ENCODE peak calls at places on chromosome 16, in ten cellular contexts. One of them, this sample, is unnamed.

GRCh38 chr16:72956124-72957064 is 91.5 kb downstream of the ZFHX3 start:
- DNase-seq in NCI-H1105 treated with DMSO at 0.1 percent for 48 hours: no peak
- DNase-seq in NCI-H510A treated with DMSO at 0.1 percent for 48 hours: no peak
- DNase-seq in brain microvascular endothelial cell: no peak
- DNase-seq in stimulated activated CD4-positive, alpha-beta T cell treated with anti-CD3 and anti-CD28 coated beads, Interleukin-1b, Interleukin-23, amount 100 ng/mL, for 24 hours: no peak
- DNase-seq in smooth muscle cell of the brain vasculature: no peak
- DNase-seq in NCI-H1092: no peak
- DNase-seq in uterus: no peak
- DNase-seq in CD8-positive, alpha-beta T cell: no peak
- DNase-seq in stimulated activated naive CD4-positive, alpha-beta T cell: no peak
- DNase-seq in this sample: no peak

GRCh38 chr16:79093554-79093967 is 507.0 kb downstream of the MAF start:
- DNase-seq in NCI-H1105 treated with DMSO at 0.1 percent for 48 hours: no peak
- DNase-seq in NCI-H510A treated with DMSO at 0.1 percent for 48 hours: no peak
- DNase-seq in brain microvascular endothelial cell: no peak
- DNase-seq in stimulated activated CD4-positive, alpha-beta T cell treated with anti-CD3 and anti-CD28 coated beads, Interleukin-1b, Interleukin-23, amount 100 ng/mL, for 24 hours: no peak
- DNase-seq in smooth muscle cell of the brain vasculature: no peak
- DNase-seq in NCI-H1092: no peak
- DNase-seq in uterus: no peak
- DNase-seq in CD8-positive, alpha-beta T cell: peak
- DNase-seq in stimulated activated naive CD4-positive, alpha-beta T cell: no peak
- DNase-seq in this sample: peak

GRCh38 chr16:30166202-30166902 is 17.1 kb upstream of the CORO1A start:
- DNase-seq in NCI-H1105 treated with DMSO at 0.1 percent for 48 hours: no peak
- DNase-seq in NCI-H510A treated with DMSO at 0.1 percent for 48 hours: no peak
- DNase-seq in brain microvascular endothelial cell: no peak
- DNase-seq in stimulated activated CD4-positive, alpha-beta T cell treated with anti-CD3 and anti-CD28 coated beads, Interleukin-1b, Interleukin-23, amount 100 ng/mL, for 24 hours: no peak
- DNase-seq in smooth muscle cell of the brain vasculature: no peak
- DNase-seq in NCI-H1092: no peak
- DNase-seq in uterus: no peak
- DNase-seq in CD8-positive, alpha-beta T cell: no peak
- DNase-seq in stimulated activated naive CD4-positive, alpha-beta T cell: no peak
- DNase-seq in this sample: no peak

GRCh38 chr16:26345951-26346350 is 654.2 kb downstream of the HS3ST4 start:
- DNase-seq in NCI-H1105 treated with DMSO at 0.1 percent for 48 hours: no peak
- DNase-seq in NCI-H510A treated with DMSO at 0.1 percent for 48 hours: no peak
- DNase-seq in brain microvascular endothelial cell: no peak
- DNase-seq in stimulated activated CD4-positive, alpha-beta T cell treated with anti-CD3 and anti-CD28 coated beads, Interleukin-1b, Interleukin-23, amount 100 ng/mL, for 24 hours: no peak
- DNase-seq in smooth muscle cell of the brain vasculature: no peak
- DNase-seq in NCI-H1092: no peak
- DNase-seq in uterus: no peak
- DNase-seq in CD8-positive, alpha-beta T cell: no peak
- DNase-seq in stimulated activated naive CD4-positive, alpha-beta T cell: no peak
- DNase-seq in this sample: no peak

GRCh38 chr16:86074651-86075487 is 175.9 kb downstream of the IRF8 start:
- DNase-seq in NCI-H1105 treated with DMSO at 0.1 percent for 48 hours: no peak
- DNase-seq in NCI-H510A treated with DMSO at 0.1 percent for 48 hours: no peak
- DNase-seq in brain microvascular endothelial cell: no peak
- DNase-seq in stimulated activated CD4-positive, alpha-beta T cell treated with anti-CD3 and anti-CD28 coated beads, Interleukin-1b, Interleukin-23, amount 100 ng/mL, for 24 hours: no peak
- DNase-seq in smooth muscle cell of the brain vasculature: no peak
- DNase-seq in NCI-H1092: no peak
- DNase-seq in uterus: no peak
- DNase-seq in CD8-positive, alpha-beta T cell: no peak
- DNase-seq in stimulated activated naive CD4-positive, alpha-beta T cell: no peak
- DNase-seq in this sample: no peak

GRCh38 chr16:26856791-26857190 is 209.9 kb upstream of the C16orf82 start:
- DNase-seq in NCI-H1105 treated with DMSO at 0.1 percent for 48 hours: no peak
- DNase-seq in NCI-H510A treated with DMSO at 0.1 percent for 48 hours: no peak
- DNase-seq in brain microvascular endothelial cell: no peak
- DNase-seq in stimulated activated CD4-positive, alpha-beta T cell treated with anti-CD3 and anti-CD28 coated beads, Interleukin-1b, Interleukin-23, amount 100 ng/mL, for 24 hours: no peak
- DNase-seq in smooth muscle cell of the brain vasculature: no peak
- DNase-seq in NCI-H1092: no peak
- DNase-seq in uterus: no peak
- DNase-seq in CD8-positive, alpha-beta T cell: no peak
- DNase-seq in stimulated activated naive CD4-positive, alpha-beta T cell: no peak
- DNase-seq in this sample: no peak

GRCh38 chr16:84471316-84471715 is 33.1 kb downstream of the MEAK7 start:
- DNase-seq in NCI-H1105 treated with DMSO at 0.1 percent for 48 hours: no peak
- DNase-seq in NCI-H510A treated with DMSO at 0.1 percent for 48 hours: no peak
- DNase-seq in brain microvascular endothelial cell: no peak
- DNase-seq in stimulated activated CD4-positive, alpha-beta T cell treated with anti-CD3 and anti-CD28 coated beads, Interleukin-1b, Interleukin-23, amount 100 ng/mL, for 24 hours: no peak
- DNase-seq in smooth muscle cell of the brain vasculature: no peak
- DNase-seq in NCI-H1092: no peak
- DNase-seq in uterus: no peak
- DNase-seq in CD8-positive, alpha-beta T cell: no peak
- DNase-seq in stimulated activated naive CD4-positive, alpha-beta T cell: no peak
- DNase-seq in this sample: no peak

GRCh38 chr16:11805556-11805955 is 8.5 kb upstream of the ZC3H7A start:
- DNase-seq in NCI-H1105 treated with DMSO at 0.1 percent for 48 hours: no peak
- DNase-seq in NCI-H510A treated with DMSO at 0.1 percent for 48 hours: no peak
- DNase-seq in brain microvascular endothelial cell: no peak
- DNase-seq in stimulated activated CD4-positive, alpha-beta T cell treated with anti-CD3 and anti-CD28 coated beads, Interleukin-1b, Interleukin-23, amount 100 ng/mL, for 24 hours: no peak
- DNase-seq in smooth muscle cell of the brain vasculature: no peak
- DNase-seq in NCI-H1092: no peak
- DNase-seq in uterus: no peak
- DNase-seq in CD8-positive, alpha-beta T cell: no peak
- DNase-seq in stimulated activated naive CD4-positive, alpha-beta T cell: no peak
- DNase-seq in this sample: no peak

GRCh38 chr16:85286066-85286712 is 173.9 kb upstream of the CIBAR2 start:
- DNase-seq in NCI-H1105 treated with DMSO at 0.1 percent for 48 hours: no peak
- DNase-seq in NCI-H510A treated with DMSO at 0.1 percent for 48 hours: no peak
- DNase-seq in brain microvascular endothelial cell: peak
- DNase-seq in stimulated activated CD4-positive, alpha-beta T cell treated with anti-CD3 and anti-CD28 coated beads, Interleukin-1b, Interleukin-23, amount 100 ng/mL, for 24 hours: no peak
- DNase-seq in smooth muscle cell of the brain vasculature: no peak
- DNase-seq in NCI-H1092: no peak
- DNase-seq in uterus: peak
- DNase-seq in CD8-positive, alpha-beta T cell: no peak
- DNase-seq in stimulated activated naive CD4-positive, alpha-beta T cell: no peak
- DNase-seq in this sample: no peak

GRCh38 chr16:57045694-57046381 is 46.5 kb upstream of the CPNE2 start:
- DNase-seq in NCI-H1105 treated with DMSO at 0.1 percent for 48 hours: no peak
- DNase-seq in NCI-H510A treated with DMSO at 0.1 percent for 48 hours: peak
- DNase-seq in brain microvascular endothelial cell: peak
- DNase-seq in stimulated activated CD4-positive, alpha-beta T cell treated with anti-CD3 and anti-CD28 coated beads, Interleukin-1b, Interleukin-23, amount 100 ng/mL, for 24 hours: no peak
- DNase-seq in smooth muscle cell of the brain vasculature: peak
- DNase-seq in NCI-H1092: peak
- DNase-seq in uterus: peak
- DNase-seq in CD8-positive, alpha-beta T cell: no peak
- DNase-seq in stimulated activated naive CD4-positive, alpha-beta T cell: no peak
- DNase-seq in this sample: no peak

GRCh38 chr16:22614271-22614947 is 103.7 kb downstream of the NPIPB5 start:
- DNase-seq in NCI-H1105 treated with DMSO at 0.1 percent for 48 hours: no peak
- DNase-seq in NCI-H510A treated with DMSO at 0.1 percent for 48 hours: no peak
- DNase-seq in brain microvascular endothelial cell: peak
- DNase-seq in stimulated activated CD4-positive, alpha-beta T cell treated with anti-CD3 and anti-CD28 coated beads, Interleukin-1b, Interleukin-23, amount 100 ng/mL, for 24 hours: no peak
- DNase-seq in smooth muscle cell of the brain vasculature: no peak
- DNase-seq in NCI-H1092: no peak
- DNase-seq in uterus: no peak
- DNase-seq in CD8-positive, alpha-beta T cell: no peak
- DNase-seq in stimulated activated naive CD4-positive, alpha-beta T cell: no peak
- DNase-seq in this sample: no peak

GRCh38 chr16:86951831-86952598 is 365.2 kb downstream of the C16orf95 start:
- DNase-seq in NCI-H1105 treated with DMSO at 0.1 percent for 48 hours: no peak
- DNase-seq in NCI-H510A treated with DMSO at 0.1 percent for 48 hours: no peak
- DNase-seq in brain microvascular endothelial cell: peak
- DNase-seq in stimulated activated CD4-positive, alpha-beta T cell treated with anti-CD3 and anti-CD28 coated beads, Interleukin-1b, Interleukin-23, amount 100 ng/mL, for 24 hours: no peak
- DNase-seq in smooth muscle cell of the brain vasculature: peak
- DNase-seq in NCI-H1092: no peak
- DNase-seq in uterus: no peak
- DNase-seq in CD8-positive, alpha-beta T cell: no peak
- DNase-seq in stimulated activated naive CD4-positive, alpha-beta T cell: no peak
- DNase-seq in this sample: no peak

GRCh38 chr16:27350006-27350405 is 36.2 kb downstream of the IL4R start:
- DNase-seq in NCI-H1105 treated with DMSO at 0.1 percent for 48 hours: no peak
- DNase-seq in NCI-H510A treated with DMSO at 0.1 percent for 48 hours: no peak
- DNase-seq in brain microvascular endothelial cell: no peak
- DNase-seq in stimulated activated CD4-positive, alpha-beta T cell treated with anti-CD3 and anti-CD28 coated beads, Interleukin-1b, Interleukin-23, amount 100 ng/mL, for 24 hours: no peak
- DNase-seq in smooth muscle cell of the brain vasculature: no peak
- DNase-seq in NCI-H1092: no peak
- DNase-seq in uterus: no peak
- DNase-seq in CD8-positive, alpha-beta T cell: no peak
- DNase-seq in stimulated activated naive CD4-positive, alpha-beta T cell: no peak
- DNase-seq in this sample: no peak

GRCh38 chr16:76574651-76575050 is 297.4 kb downstream of the CNTNAP4 start:
- DNase-seq in NCI-H1105 treated with DMSO at 0.1 percent for 48 hours: no peak
- DNase-seq in NCI-H510A treated with DMSO at 0.1 percent for 48 hours: peak
- DNase-seq in brain microvascular endothelial cell: no peak
- DNase-seq in stimulated activated CD4-positive, alpha-beta T cell treated with anti-CD3 and anti-CD28 coated beads, Interleukin-1b, Interleukin-23, amount 100 ng/mL, for 24 hours: no peak
- DNase-seq in smooth muscle cell of the brain vasculature: no peak
- DNase-seq in NCI-H1092: no peak
- DNase-seq in uterus: no peak
- DNase-seq in CD8-positive, alpha-beta T cell: no peak
- DNase-seq in stimulated activated naive CD4-positive, alpha-beta T cell: no peak
- DNase-seq in this sample: no peak

GRCh38 chr16:78323315-78323714 is 223.9 kb downstream of the WWOX start:
- DNase-seq in NCI-H1105 treated with DMSO at 0.1 percent for 48 hours: no peak
- DNase-seq in NCI-H510A treated with DMSO at 0.1 percent for 48 hours: no peak
- DNase-seq in brain microvascular endothelial cell: no peak
- DNase-seq in stimulated activated CD4-positive, alpha-beta T cell treated with anti-CD3 and anti-CD28 coated beads, Interleukin-1b, Interleukin-23, amount 100 ng/mL, for 24 hours: no peak
- DNase-seq in smooth muscle cell of the brain vasculature: no peak
- DNase-seq in NCI-H1092: no peak
- DNase-seq in uterus: no peak
- DNase-seq in CD8-positive, alpha-beta T cell: no peak
- DNase-seq in stimulated activated naive CD4-positive, alpha-beta T cell: no peak
- DNase-seq in this sample: no peak

GRCh38 chr16:89017543-89017942 is 40.5 kb upstream of the CBFA2T3 start:
- DNase-seq in NCI-H1105 treated with DMSO at 0.1 percent for 48 hours: no peak
- DNase-seq in NCI-H510A treated with DMSO at 0.1 percent for 48 hours: no peak
- DNase-seq in brain microvascular endothelial cell: no peak
- DNase-seq in stimulated activated CD4-positive, alpha-beta T cell treated with anti-CD3 and anti-CD28 coated beads, Interleukin-1b, Interleukin-23, amount 100 ng/mL, for 24 hours: no peak
- DNase-seq in smooth muscle cell of the brain vasculature: no peak
- DNase-seq in NCI-H1092: no peak
- DNase-seq in uterus: no peak
- DNase-seq in CD8-positive, alpha-beta T cell: no peak
- DNase-seq in stimulated activated naive CD4-positive, alpha-beta T cell: no peak
- DNase-seq in this sample: no peak

GRCh38 chr16:53740933-53741531 is 37.1 kb downstream of the FTO start:
- DNase-seq in NCI-H1105 treated with DMSO at 0.1 percent for 48 hours: no peak
- DNase-seq in NCI-H510A treated with DMSO at 0.1 percent for 48 hours: no peak
- DNase-seq in brain microvascular endothelial cell: no peak
- DNase-seq in stimulated activated CD4-positive, alpha-beta T cell treated with anti-CD3 and anti-CD28 coated beads, Interleukin-1b, Interleukin-23, amount 100 ng/mL, for 24 hours: no peak
- DNase-seq in smooth muscle cell of the brain vasculature: no peak
- DNase-seq in NCI-H1092: no peak
- DNase-seq in uterus: no peak
- DNase-seq in CD8-positive, alpha-beta T cell: no peak
- DNase-seq in stimulated activated naive CD4-positive, alpha-beta T cell: no peak
- DNase-seq in this sample: no peak

GRCh38 chr16:48576927-48577326 is 33.1 kb downstream of the N4BP1 start:
- DNase-seq in NCI-H1105 treated with DMSO at 0.1 percent for 48 hours: no peak
- DNase-seq in NCI-H510A treated with DMSO at 0.1 percent for 48 hours: no peak
- DNase-seq in brain microvascular endothelial cell: no peak
- DNase-seq in stimulated activated CD4-positive, alpha-beta T cell treated with anti-CD3 and anti-CD28 coated beads, Interleukin-1b, Interleukin-23, amount 100 ng/mL, for 24 hours: no peak
- DNase-seq in smooth muscle cell of the brain vasculature: no peak
- DNase-seq in NCI-H1092: no peak
- DNase-seq in uterus: no peak
- DNase-seq in CD8-positive, alpha-beta T cell: no peak
- DNase-seq in stimulated activated naive CD4-positive, alpha-beta T cell: no peak
- DNase-seq in this sample: no peak

GRCh38 chr16:88347656-88348376 is 34.9 kb upstream of the ZNF469 start:
- DNase-seq in NCI-H1105 treated with DMSO at 0.1 percent for 48 hours: no peak
- DNase-seq in NCI-H510A treated with DMSO at 0.1 percent for 48 hours: no peak
- DNase-seq in brain microvascular endothelial cell: no peak
- DNase-seq in stimulated activated CD4-positive, alpha-beta T cell treated with anti-CD3 and anti-CD28 coated beads, Interleukin-1b, Interleukin-23, amount 100 ng/mL, for 24 hours: peak
- DNase-seq in smooth muscle cell of the brain vasculature: no peak
- DNase-seq in NCI-H1092: no peak
- DNase-seq in uterus: no peak
- DNase-seq in CD8-positive, alpha-beta T cell: no peak
- DNase-seq in stimulated activated naive CD4-positive, alpha-beta T cell: no peak
- DNase-seq in this sample: no peak

GRCh38 chr16:14315683-14316320 is 244.7 kb downstream of the MRTFB start:
- DNase-seq in NCI-H1105 treated with DMSO at 0.1 percent for 48 hours: no peak
- DNase-seq in NCI-H510A treated with DMSO at 0.1 percent for 48 hours: no peak
- DNase-seq in brain microvascular endothelial cell: no peak
- DNase-seq in stimulated activated CD4-positive, alpha-beta T cell treated with anti-CD3 and anti-CD28 coated beads, Interleukin-1b, Interleukin-23, amount 100 ng/mL, for 24 hours: no peak
- DNase-seq in smooth muscle cell of the brain vasculature: no peak
- DNase-seq in NCI-H1092: no peak
- DNase-seq in uterus: no peak
- DNase-seq in CD8-positive, alpha-beta T cell: no peak
- DNase-seq in stimulated activated naive CD4-positive, alpha-beta T cell: no peak
- DNase-seq in this sample: no peak

GRCh38 chr16:20925780-20926179 is 25.2 kb downstream of the LYRM1 start:
- DNase-seq in NCI-H1105 treated with DMSO at 0.1 percent for 48 hours: no peak
- DNase-seq in NCI-H510A treated with DMSO at 0.1 percent for 48 hours: no peak
- DNase-seq in brain microvascular endothelial cell: no peak
- DNase-seq in stimulated activated CD4-positive, alpha-beta T cell treated with anti-CD3 and anti-CD28 coated beads, Interleukin-1b, Interleukin-23, amount 100 ng/mL, for 24 hours: no peak
- DNase-seq in smooth muscle cell of the brain vasculature: no peak
- DNase-seq in NCI-H1092: no peak
- DNase-seq in uterus: no peak
- DNase-seq in CD8-positive, alpha-beta T cell: no peak
- DNase-seq in stimulated activated naive CD4-positive, alpha-beta T cell: no peak
- DNase-seq in this sample: no peak

GRCh38 chr16:83603981-83604570 is 203.7 kb upstream of the HSBP1 start:
- DNase-seq in NCI-H1105 treated with DMSO at 0.1 percent for 48 hours: no peak
- DNase-seq in NCI-H510A treated with DMSO at 0.1 percent for 48 hours: no peak
- DNase-seq in brain microvascular endothelial cell: no peak
- DNase-seq in stimulated activated CD4-positive, alpha-beta T cell treated with anti-CD3 and anti-CD28 coated beads, Interleukin-1b, Interleukin-23, amount 100 ng/mL, for 24 hours: no peak
- DNase-seq in smooth muscle cell of the brain vasculature: no peak
- DNase-seq in NCI-H1092: no peak
- DNase-seq in uterus: no peak
- DNase-seq in CD8-positive, alpha-beta T cell: no peak
- DNase-seq in stimulated activated naive CD4-positive, alpha-beta T cell: no peak
- DNase-seq in this sample: no peak

GRCh38 chr16:57920215-57920890 is 50.6 kb downstream of the CNGB1 start:
- DNase-seq in NCI-H1105 treated with DMSO at 0.1 percent for 48 hours: no peak
- DNase-seq in NCI-H510A treated with DMSO at 0.1 percent for 48 hours: no peak
- DNase-seq in brain microvascular endothelial cell: no peak
- DNase-seq in stimulated activated CD4-positive, alpha-beta T cell treated with anti-CD3 and anti-CD28 coated beads, Interleukin-1b, Interleukin-23, amount 100 ng/mL, for 24 hours: no peak
- DNase-seq in smooth muscle cell of the brain vasculature: no peak
- DNase-seq in NCI-H1092: no peak
- DNase-seq in uterus: no peak
- DNase-seq in CD8-positive, alpha-beta T cell: no peak
- DNase-seq in stimulated activated naive CD4-positive, alpha-beta T cell: no peak
- DNase-seq in this sample: no peak

GRCh38 chr16:62392698-62393097 is 356.5 kb upstream of the CDH8 start:
- DNase-seq in NCI-H1105 treated with DMSO at 0.1 percent for 48 hours: no peak
- DNase-seq in NCI-H510A treated with DMSO at 0.1 percent for 48 hours: no peak
- DNase-seq in brain microvascular endothelial cell: no peak
- DNase-seq in stimulated activated CD4-positive, alpha-beta T cell treated with anti-CD3 and anti-CD28 coated beads, Interleukin-1b, Interleukin-23, amount 100 ng/mL, for 24 hours: no peak
- DNase-seq in smooth muscle cell of the brain vasculature: no peak
- DNase-seq in NCI-H1092: no peak
- DNase-seq in uterus: no peak
- DNase-seq in CD8-positive, alpha-beta T cell: no peak
- DNase-seq in stimulated activated naive CD4-positive, alpha-beta T cell: no peak
- DNase-seq in this sample: no peak

GRCh38 chr16:1933097-1933661 is 9.8 kb downstream of the MSRB1 start:
- DNase-seq in NCI-H1105 treated with DMSO at 0.1 percent for 48 hours: no peak
- DNase-seq in NCI-H510A treated with DMSO at 0.1 percent for 48 hours: no peak
- DNase-seq in brain microvascular endothelial cell: no peak
- DNase-seq in stimulated activated CD4-positive, alpha-beta T cell treated with anti-CD3 and anti-CD28 coated beads, Interleukin-1b, Interleukin-23, amount 100 ng/mL, for 24 hours: no peak
- DNase-seq in smooth muscle cell of the brain vasculature: no peak
- DNase-seq in NCI-H1092: no peak
- DNase-seq in uterus: no peak
- DNase-seq in CD8-positive, alpha-beta T cell: no peak
- DNase-seq in stimulated activated naive CD4-positive, alpha-beta T cell: no peak
- DNase-seq in this sample: no peak

GRCh38 chr16:85258616-85259015 is 146.3 kb upstream of the CIBAR2 start:
- DNase-seq in NCI-H1105 treated with DMSO at 0.1 percent for 48 hours: no peak
- DNase-seq in NCI-H510A treated with DMSO at 0.1 percent for 48 hours: no peak
- DNase-seq in brain microvascular endothelial cell: no peak
- DNase-seq in stimulated activated CD4-positive, alpha-beta T cell treated with anti-CD3 and anti-CD28 coated beads, Interleukin-1b, Interleukin-23, amount 100 ng/mL, for 24 hours: no peak
- DNase-seq in smooth muscle cell of the brain vasculature: no peak
- DNase-seq in NCI-H1092: peak
- DNase-seq in uterus: no peak
- DNase-seq in CD8-positive, alpha-beta T cell: no peak
- DNase-seq in stimulated activated naive CD4-positive, alpha-beta T cell: no peak
- DNase-seq in this sample: no peak

GRCh38 chr16:64133396-64133795 is 988.5 kb downstream of the CDH11 start:
- DNase-seq in NCI-H1105 treated with DMSO at 0.1 percent for 48 hours: no peak
- DNase-seq in NCI-H510A treated with DMSO at 0.1 percent for 48 hours: no peak
- DNase-seq in brain microvascular endothelial cell: no peak
- DNase-seq in stimulated activated CD4-positive, alpha-beta T cell treated with anti-CD3 and anti-CD28 coated beads, Interleukin-1b, Interleukin-23, amount 100 ng/mL, for 24 hours: no peak
- DNase-seq in smooth muscle cell of the brain vasculature: no peak
- DNase-seq in NCI-H1092: no peak
- DNase-seq in uterus: no peak
- DNase-seq in CD8-positive, alpha-beta T cell: no peak
- DNase-seq in stimulated activated naive CD4-positive, alpha-beta T cell: no peak
- DNase-seq in this sample: no peak

GRCh38 chr16:68782198-68783174 is 45.4 kb downstream of the CDH1 start:
- DNase-seq in NCI-H1105 treated with DMSO at 0.1 percent for 48 hours: no peak
- DNase-seq in NCI-H510A treated with DMSO at 0.1 percent for 48 hours: no peak
- DNase-seq in brain microvascular endothelial cell: no peak
- DNase-seq in stimulated activated CD4-positive, alpha-beta T cell treated with anti-CD3 and anti-CD28 coated beads, Interleukin-1b, Interleukin-23, amount 100 ng/mL, for 24 hours: no peak
- DNase-seq in smooth muscle cell of the brain vasculature: no peak
- DNase-seq in NCI-H1092: no peak
- DNase-seq in uterus: no peak
- DNase-seq in CD8-positive, alpha-beta T cell: no peak
- DNase-seq in stimulated activated naive CD4-positive, alpha-beta T cell: no peak
- DNase-seq in this sample: no peak